ENCODE peak calls at places on chromosome 12, in six cellular contexts. V is IMR-90, W is cardiac muscle cell, R is H9, Q is fibroblast of pulmonary artery, S is fibroblast of the aortic adventitia. J is an unnamed sample.
A peak's percentile ranks its signal among the peaks of the same experiment; 100 is the strongest.

GRCh38 chr12:53998900-53999236 is 1.1 kb upstream of the HOXC9 start:
- DNase-seq in V (no peak), W (no peak), R (no peak), Q (no peak), S (no peak), J (no peak)

GRCh38 chr12:71799105-71799504 is 40.5 kb upstream of the TBC1D15 start:
- DNase-seq in V (peak; percentile 59), W (no peak), R (no peak), Q (peak; percentile 10), S (peak; percentile 28), J (peak; percentile 33)

GRCh38 chr12:90120627-90121026 is 412.0 kb upstream of the ATP2B1 start:
- DNase-seq in V (no peak), W (no peak), R (no peak), Q (no peak), S (no peak), J (no peak)

GRCh38 chr12:23540572-23540971 is 408.9 kb downstream of the SOX5 start:
- DNase-seq in V (no peak), W (no peak), R (no peak), Q (no peak), S (no peak), J (no peak)

GRCh38 chr12:124295431-124296058 is 652 bp downstream of the RFLNA start:
- DNase-seq in V (no peak), W (no peak), R (peak; percentile 57), Q (no peak), S (no peak), J (no peak)

GRCh38 chr12:116094475-116094874 is 183.0 kb downstream of the MED13L start:
- DNase-seq in V (no peak), W (no peak), R (no peak), Q (no peak), S (no peak), J (no peak)

GRCh38 chr12:4164591-4165558 is 108.7 kb upstream of the CCND2 start:
- DNase-seq in V (peak; percentile 75), W (peak; percentile 74), R (peak; percentile 87), Q (peak; percentile 59), S (peak; percentile 22), J (peak; percentile 37)

GRCh38 chr12:131852551-131853299 is 24.5 kb downstream of the MMP17 start:
- DNase-seq in V (peak; percentile 26), W (peak; percentile 35), R (peak; percentile 36), Q (no peak), S (no peak), J (no peak)

GRCh38 chr12:77002382-77002781 is 63.0 kb downstream of the E2F7 start:
- DNase-seq in V (no peak), W (no peak), R (no peak), Q (no peak), S (no peak), J (no peak)

DNA sequence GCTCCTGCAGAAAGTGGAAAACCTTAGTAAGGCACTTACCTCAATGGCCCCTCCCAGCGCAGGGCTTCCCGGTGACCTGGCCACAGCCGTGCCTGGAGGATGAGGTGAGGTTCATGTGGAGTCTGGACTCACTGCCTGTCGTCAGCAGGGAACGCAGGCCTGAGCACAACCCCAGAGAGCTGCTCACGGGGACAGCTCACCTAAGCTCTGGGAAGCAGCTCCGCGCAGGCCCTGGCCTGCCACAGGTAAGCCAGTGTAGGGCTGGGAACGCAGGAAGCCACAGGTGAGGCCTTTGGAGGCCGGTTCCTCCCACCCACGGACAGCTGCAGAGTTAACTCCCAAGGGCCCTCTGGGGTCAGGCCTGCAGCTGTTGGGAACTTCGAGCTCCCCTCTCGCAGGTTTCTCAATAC is 32.8 kb downstream of the ANAPC7 start:
- DNase-seq in V (no peak), W (no peak), R (peak; percentile 44), Q (no peak), S (no peak), J (no peak)
- TF ChIP-seq CTCF in V (no peak), W (no peak), R (no peak), Q (no peak), S (no peak), J (no peak)

DNA sequence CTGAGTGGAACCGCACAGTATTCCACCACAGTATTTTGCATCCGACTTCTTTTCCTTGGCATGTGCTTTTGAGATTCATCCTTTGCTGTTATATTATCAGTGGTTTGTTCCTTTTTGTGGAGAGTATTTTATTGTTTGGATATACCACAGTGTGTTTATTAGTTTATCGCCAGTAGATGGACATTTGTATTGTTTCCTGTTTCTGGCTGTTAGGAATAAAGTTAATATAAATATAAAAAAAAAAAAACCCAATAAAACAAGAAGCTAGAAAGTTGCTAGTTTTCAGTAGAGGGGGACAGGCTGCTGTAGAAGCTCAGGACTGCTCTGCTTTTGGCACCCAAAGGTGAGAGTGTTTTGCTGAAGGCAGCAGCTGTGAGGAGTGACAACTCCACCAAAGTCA is 62.0 kb upstream of the EEA1 start:
- DNase-seq in V (no peak), W (no peak), R (no peak), Q (no peak), S (no peak), J (no peak)
- TF ChIP-seq CTCF in V (no peak), W (no peak), R (no peak), Q (no peak), S (no peak), J (no peak)

GRCh38 chr12:113649256-113649830 is 177.7 kb upstream of the LHX5 start:
- DNase-seq in V (no peak), W (no peak), R (no peak), Q (no peak), S (no peak), J (no peak)

GRCh38 chr12:113643575-113643974 is 171.9 kb upstream of the LHX5 start:
- DNase-seq in V (no peak), W (no peak), R (no peak), Q (no peak), S (no peak), J (no peak)

GRCh38 chr12:113645183-113645582 is 173.5 kb upstream of the LHX5 start:
- DNase-seq in V (no peak), W (no peak), R (no peak), Q (no peak), S (no peak), J (no peak)

GRCh38 chr12:113650476-113650875 is 178.8 kb upstream of the LHX5 start:
- DNase-seq in V (no peak), W (no peak), R (no peak), Q (no peak), S (peak; percentile 18), J (no peak)

DNA sequence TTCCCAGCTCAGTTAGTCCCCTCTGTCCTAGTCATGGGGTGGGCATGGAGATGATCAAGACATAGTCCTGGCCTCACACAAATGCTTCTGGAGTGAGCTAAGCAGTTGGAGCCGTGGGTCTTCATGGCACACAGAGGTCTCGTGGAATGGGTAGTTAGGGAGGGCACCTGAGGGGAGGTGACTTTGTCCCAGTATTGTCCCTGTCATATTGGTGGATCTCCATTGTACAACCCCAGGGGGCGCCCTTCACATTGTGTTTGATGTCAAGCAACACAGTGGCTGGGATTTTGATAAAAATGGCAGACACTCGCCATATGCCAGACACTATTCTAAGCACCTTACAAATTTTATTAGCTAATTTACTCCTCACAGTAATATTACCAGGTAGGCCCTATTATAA is 175.4 kb upstream of the LHX5 start:
- DNase-seq in V (no peak), W (no peak), R (no peak), Q (no peak), S (no peak), J (no peak)
- TF ChIP-seq CTCF in V (no peak), W (peak; percentile 16), R (peak; percentile 64), Q (no peak), S (no peak), J (peak; percentile 69)

GRCh38 chr12:111270773-111271172 is 98.1 kb downstream of the PHETA1 start:
- DNase-seq in V (peak; percentile 6), W (no peak), R (no peak), Q (peak; percentile 14), S (no peak), J (no peak)

GRCh38 chr12:111270128-111270651 is 98.7 kb downstream of the PHETA1 start:
- DNase-seq in V (no peak), W (no peak), R (no peak), Q (no peak), S (no peak), J (no peak)

GRCh38 chr12:111269688-111270087 is 99.2 kb downstream of the PHETA1 start:
- DNase-seq in V (no peak), W (no peak), R (no peak), Q (no peak), S (no peak), J (no peak)

GRCh38 chr12:111268738-111269572 is 99.9 kb downstream of the PHETA1 start:
- DNase-seq in V (no peak), W (no peak), R (peak; percentile 68), Q (no peak), S (no peak), J (no peak)

DNA sequence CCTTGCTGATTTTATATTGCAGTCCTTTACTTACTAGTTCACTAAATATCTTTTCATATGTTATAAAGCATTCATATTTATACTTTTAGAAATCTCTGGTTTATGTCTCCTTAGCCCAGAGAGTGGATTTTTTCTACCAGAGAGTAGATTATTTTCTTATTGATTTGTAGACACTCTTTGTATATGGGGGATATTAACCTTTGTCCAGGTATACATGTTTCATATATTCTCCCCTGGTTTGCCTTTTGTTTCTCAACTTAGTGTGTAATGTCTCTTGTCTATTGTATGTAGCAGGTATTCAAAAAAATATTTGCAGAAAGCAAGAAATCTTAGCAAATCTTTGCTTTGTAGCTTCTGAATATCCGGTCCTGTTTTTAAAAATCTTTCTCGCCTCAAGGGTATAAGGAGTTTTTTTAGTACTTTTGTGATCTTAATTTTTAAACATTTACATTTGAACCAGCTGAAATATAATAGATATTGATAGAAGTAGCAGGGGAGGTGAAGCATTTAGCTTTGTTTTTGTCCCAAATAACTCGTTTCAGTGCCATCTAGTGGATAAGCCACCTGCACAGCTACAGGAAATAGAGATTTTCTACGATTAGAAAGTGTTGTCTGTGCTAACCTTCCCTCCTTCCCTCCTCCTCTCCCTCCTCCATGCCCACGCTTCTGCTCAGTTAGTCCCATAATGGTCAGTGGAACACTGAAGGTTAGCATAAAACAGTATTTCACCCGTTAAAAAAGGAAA is 97.0 kb downstream of the PHETA1 start:
- DNase-seq in V (no peak), W (no peak), R (no peak), Q (no peak), S (peak; percentile 7), J (no peak)
- TF ChIP-seq CTCF in V (peak; percentile 11), W (peak; percentile 32), R (peak; percentile 59), Q (peak; percentile 32), S (peak; percentile 23), J (peak; percentile 61)

DNA sequence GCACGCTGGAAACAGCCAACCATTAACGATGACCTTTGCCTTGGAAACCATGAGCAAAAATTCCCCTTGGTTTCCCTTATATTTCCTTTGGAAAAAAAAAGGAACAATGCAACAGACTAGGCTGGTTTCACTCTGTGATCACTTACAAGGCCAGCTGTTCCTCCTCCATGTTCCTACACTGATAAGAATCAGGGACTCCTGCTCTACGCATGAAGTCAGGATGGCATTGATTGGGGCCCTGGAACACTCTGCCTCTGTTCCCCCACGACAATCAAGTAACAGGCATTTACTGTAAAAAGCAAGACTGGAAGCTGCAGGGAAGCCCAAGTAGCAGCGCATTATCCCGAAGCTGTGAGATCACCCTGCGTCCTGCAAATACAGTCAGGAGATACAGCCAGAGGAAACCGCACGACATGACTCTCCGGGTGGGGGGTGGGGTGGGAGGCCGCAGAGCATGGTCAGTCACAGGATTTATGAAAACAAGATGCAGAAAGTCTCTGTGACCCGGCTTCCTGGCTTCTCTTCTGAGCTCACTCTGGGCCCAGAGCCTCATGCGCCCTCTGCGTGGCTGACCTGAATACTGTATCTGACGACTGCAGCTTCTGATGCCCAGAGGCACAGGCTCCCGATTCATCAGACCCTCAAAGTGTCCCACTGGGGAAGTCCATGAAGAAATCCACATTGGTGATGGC is 31.1 kb downstream of the SSH1 start:
- DNase-seq in V (peak; percentile 97), W (peak; percentile 94), R (no peak), Q (peak; percentile 96), S (peak; percentile 96), J (peak; percentile 90)
- TF ChIP-seq CTCF in V (peak; percentile 27), W (peak; percentile 17), R (no peak), Q (no peak), S (peak; percentile 23), J (peak; percentile 26)